ENCODE peak calls at places on chromosomes 16 and 17, in eight cellular contexts. Z is activated T-helper 1 cell treated with anti-CD3 and anti-CD28 coated beads, Interleukin-12 subunit alpha, Interleukin-12 subunit beta, Interleukin-2, Interleukin-4 antibody, amounts not matched to agents 30 ng/mL and 10 ng/mL and 1 ng/mL, durations not matched to agents 14 hours and 24 hours and 36 hours; Q is HFFc6; E is neural progenitor cell; X is left ventricle myocardium superior; D is NCI-H1092; C is fibroblast of the aortic adventitia; H is stimulated activated CD8-positive, alpha-beta memory T cell treated with anti-CD3 and anti-CD28 coated beads, Interleukin-4, amount 100 ng/mL, for 24 hours. I is an unnamed sample.

GRCh38 chr17:9105068-9105868 is 84.0 kb downstream of the NTN1 start:
- DNase-seq in Z (no peak), Q (no peak), E (no peak), X (no peak), D (no peak), C (no peak), H (no peak), I (no peak)

GRCh38 chr17:35051183-35051578 is 12.3 kb downstream of the RFFL start:
- DNase-seq in Z (peak), Q (no peak), E (no peak), X (no peak), D (no peak), C (no peak), H (no peak), I (peak)

GRCh38 chr17:49851387-49852291 is 3.8 kb upstream of the TAC4 start:
- DNase-seq in Z (peak), Q (peak), E (peak), X (peak), D (no peak), C (peak), H (peak), I (peak)

GRCh38 chr16:69534720-69535119 is 31.0 kb upstream of the NFAT5 start:
- DNase-seq in Z (no peak), Q (no peak), E (no peak), X (no peak), D (no peak), C (no peak), H (no peak), I (no peak)

GRCh38 chr16:969508-970378 is 1.0 kb downstream of the LMF1 start:
- DNase-seq in Z (no peak), Q (no peak), E (no peak), X (no peak), D (no peak), C (peak), H (no peak), I (no peak)

GRCh38 chr17:14201087-14201486 is 35.6 kb downstream of the CDRT15 start:
- DNase-seq in Z (peak), Q (no peak), E (no peak), X (no peak), D (no peak), C (peak), H (no peak), I (no peak)

GRCh38 chr17:76888661-76889060 is 20.5 kb downstream of the MGAT5B start:
- DNase-seq in Z (no peak), Q (no peak), E (peak), X (no peak), D (no peak), C (no peak), H (no peak), I (no peak)

GRCh38 chr17:45437461-45438283 is 5.0 kb upstream of the ARHGAP27 start:
- DNase-seq in Z (no peak), Q (no peak), E (no peak), X (no peak), D (no peak), C (no peak), H (no peak), I (no peak)

GRCh38 chr16:1026057-1026783 is 44.6 kb downstream of the SOX8 start:
- DNase-seq in Z (no peak), Q (no peak), E (peak), X (no peak), D (peak), C (no peak), H (no peak), I (no peak)

GRCh38 chr17:45786349-45786748 is 2.2 kb downstream of the CRHR1 start:
- DNase-seq in Z (no peak), Q (no peak), E (no peak), X (no peak), D (no peak), C (no peak), H (no peak), I (no peak)

GRCh38 chr17:75779250-75779986 is 5.2 kb upstream of the UNK start:
- DNase-seq in Z (peak), Q (peak), E (peak), X (peak), D (peak), C (peak), H (peak), I (peak)

GRCh38 chr16:85555549-85556455 is 57.3 kb upstream of the GSE1 start:
- DNase-seq in Z (no peak), Q (no peak), E (no peak), X (peak), D (peak), C (peak), H (peak), I (no peak)

GRCh38 chr17:28727727-28728363 is 743 bp upstream of the NEK8 start:
- DNase-seq in Z (peak), Q (peak), E (peak), X (peak), D (no peak), C (no peak), H (peak), I (peak)